ENCODE peak calls at places on chromosome 12, in seven cellular contexts. L, J, P, B, Q, K and N are unnamed samples.

GRCh38 chr12:5872745-5873144 is 72.3 kb downstream of the ANO2 start:
- DNase-seq in L (no peak), J (no peak), P (no peak), B (peak), Q (no peak), K (no peak), N (peak)

GRCh38 chr12:28958553-28959195 is 190.4 kb upstream of the FAR2 start:
- DNase-seq in L (peak), J (no peak), P (no peak), B (no peak), Q (no peak), K (peak), N (peak)

GRCh38 chr12:64675795-64676194 is 65.5 kb downstream of the RASSF3 start:
- DNase-seq in L (peak), J (no peak), P (peak), B (no peak), Q (no peak), K (peak), N (peak)

GRCh38 chr12:26633591-26634210 is 199.3 kb downstream of the ITPR2 start:
- DNase-seq in L (peak), J (peak), P (no peak), B (peak), Q (no peak), K (peak), N (peak)

GRCh38 chr12:109949089-109949488 is 47.1 kb downstream of the GIT2 start:
- DNase-seq in L (peak), J (no peak), P (peak), B (peak), Q (no peak), K (peak), N (peak)

GRCh38 chr12:62260733-62261683 is 804 bp downstream of the USP15 start:
- DNase-seq in L (peak), J (no peak), P (peak), B (no peak), Q (no peak), K (peak), N (peak)

GRCh38 chr12:62604856-62605255 is 138.2 kb downstream of the MON2 start:
- DNase-seq in L (peak), J (no peak), P (no peak), B (no peak), Q (no peak), K (peak), N (peak)

GRCh38 chr12:11958216-11959091 is 112.3 kb upstream of the BCL2L14 start:
- DNase-seq in L (peak), J (peak), P (no peak), B (peak), Q (no peak), K (peak), N (peak)

GRCh38 chr12:48814313-48815280 is 3.7 kb upstream of the CACNB3 start:
- DNase-seq in L (peak), J (no peak), P (peak), B (no peak), Q (peak), K (peak), N (peak)

GRCh38 chr12:57215668-57216013 is 953 bp upstream of the NXPH4 start:
- DNase-seq in L (peak), J (no peak), P (no peak), B (no peak), Q (no peak), K (no peak), N (no peak)

GRCh38 chr12:41514907-41515306 is 326.8 kb downstream of the PDZRN4 start:
- DNase-seq in L (no peak), J (no peak), P (no peak), B (no peak), Q (no peak), K (no peak), N (no peak)

GRCh38 chr12:76113800-76114757 is 29.6 kb upstream of the NAP1L1 start:
- DNase-seq in L (no peak), J (no peak), P (no peak), B (no peak), Q (no peak), K (no peak), N (no peak)

GRCh38 chr12:23753627-23754358 is 195.7 kb downstream of the SOX5 start:
- DNase-seq in L (no peak), J (no peak), P (no peak), B (no peak), Q (no peak), K (no peak), N (no peak)

GRCh38 chr12:101793401-101793800 is 37.4 kb downstream of the GNPTAB start:
- DNase-seq in L (peak), J (peak), P (no peak), B (peak), Q (no peak), K (peak), N (peak)

GRCh38 chr12:96099986-96100385 is 64.6 kb upstream of the LTA4H start:
- DNase-seq in L (no peak), J (no peak), P (no peak), B (no peak), Q (no peak), K (no peak), N (no peak)

GRCh38 chr12:115135800-115136211 is 451.8 kb upstream of the TBX3 start:
- DNase-seq in L (peak), J (peak), P (peak), B (peak), Q (no peak), K (peak), N (peak)

GRCh38 chr12:96198970-96199369 is 4.8 kb downstream of the ELK3 start:
- DNase-seq in L (peak), J (peak), P (no peak), B (no peak), Q (no peak), K (peak), N (peak)

GRCh38 chr12:88298761-88299242 is 156.7 kb downstream of the TMTC3 start:
- DNase-seq in L (peak), J (peak), P (no peak), B (peak), Q (no peak), K (peak), N (peak)

DNA sequence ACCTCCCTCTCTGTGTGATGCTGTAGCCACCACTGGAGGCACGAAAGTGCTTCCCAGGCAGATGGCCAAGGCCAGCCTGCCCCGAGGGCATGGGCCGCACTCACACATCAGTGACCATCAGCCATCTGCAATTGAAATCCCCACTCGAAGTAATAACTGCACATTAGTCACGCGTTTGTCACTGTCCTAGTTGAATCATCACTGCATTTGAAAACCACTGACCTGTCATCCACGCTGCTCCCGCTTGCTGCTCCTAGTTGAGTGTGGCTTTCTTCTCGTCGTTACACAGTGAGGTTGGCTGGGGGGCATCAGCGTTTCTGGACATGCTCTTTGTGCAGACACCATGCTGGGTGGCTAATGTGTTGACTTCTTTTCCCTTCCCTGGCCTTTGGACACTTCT is 176.1 kb downstream of the ADGRD1 start:
- DNase-seq in L (no peak), J (no peak), P (no peak), B (no peak), Q (peak), K (no peak), N (no peak)
- TF ChIP-seq CTCF in L (no peak), J (no peak), P (no peak), B (no peak), Q (no peak), K (no peak), N (no peak)

GRCh38 chr12:113306382-113306781 is 28.5 kb downstream of the SLC8B1 start:
- DNase-seq in L (no peak), J (no peak), P (no peak), B (no peak), Q (no peak), K (peak), N (no peak)

GRCh38 chr12:113315358-113315757 is 19.6 kb downstream of the SLC8B1 start:
- DNase-seq in L (no peak), J (no peak), P (no peak), B (no peak), Q (no peak), K (no peak), N (no peak)

GRCh38 chr12:113305281-113305856 is 29.5 kb downstream of the SLC8B1 start:
- DNase-seq in L (no peak), J (no peak), P (no peak), B (no peak), Q (no peak), K (no peak), N (no peak)

GRCh38 chr12:113314121-113314529 is 20.8 kb downstream of the SLC8B1 start:
- DNase-seq in L (no peak), J (no peak), P (no peak), B (no peak), Q (no peak), K (peak), N (no peak)

GRCh38 chr12:113310489-113310888 is 24.4 kb downstream of the SLC8B1 start:
- DNase-seq in L (no peak), J (no peak), P (no peak), B (no peak), Q (no peak), K (peak), N (no peak)
- TF ChIP-seq CTCF in L (no peak), J (no peak), P (no peak), B (no peak), Q (no peak), K (peak), N (peak)

GRCh38 chr12:32756476-32757158 is 920 bp upstream of the YARS2 start:
- DNase-seq in L (peak), J (no peak), P (no peak), B (no peak), Q (no peak), K (peak), N (no peak)

GRCh38 chr12:32757159-32757556 is 1.5 kb upstream of the YARS2 start:
- DNase-seq in L (no peak), J (no peak), P (no peak), B (no peak), Q (no peak), K (no peak), N (no peak)

GRCh38 chr12:32754101-32754500 is 1.6 kb downstream of the YARS2 start:
- DNase-seq in L (peak), J (no peak), P (no peak), B (no peak), Q (no peak), K (peak), N (no peak)

GRCh38 chr12:32755051-32755653 is 545 bp downstream of the YARS2 start:
- DNase-seq in L (peak), J (peak), P (peak), B (peak), Q (peak), K (peak), N (peak)

DNA sequence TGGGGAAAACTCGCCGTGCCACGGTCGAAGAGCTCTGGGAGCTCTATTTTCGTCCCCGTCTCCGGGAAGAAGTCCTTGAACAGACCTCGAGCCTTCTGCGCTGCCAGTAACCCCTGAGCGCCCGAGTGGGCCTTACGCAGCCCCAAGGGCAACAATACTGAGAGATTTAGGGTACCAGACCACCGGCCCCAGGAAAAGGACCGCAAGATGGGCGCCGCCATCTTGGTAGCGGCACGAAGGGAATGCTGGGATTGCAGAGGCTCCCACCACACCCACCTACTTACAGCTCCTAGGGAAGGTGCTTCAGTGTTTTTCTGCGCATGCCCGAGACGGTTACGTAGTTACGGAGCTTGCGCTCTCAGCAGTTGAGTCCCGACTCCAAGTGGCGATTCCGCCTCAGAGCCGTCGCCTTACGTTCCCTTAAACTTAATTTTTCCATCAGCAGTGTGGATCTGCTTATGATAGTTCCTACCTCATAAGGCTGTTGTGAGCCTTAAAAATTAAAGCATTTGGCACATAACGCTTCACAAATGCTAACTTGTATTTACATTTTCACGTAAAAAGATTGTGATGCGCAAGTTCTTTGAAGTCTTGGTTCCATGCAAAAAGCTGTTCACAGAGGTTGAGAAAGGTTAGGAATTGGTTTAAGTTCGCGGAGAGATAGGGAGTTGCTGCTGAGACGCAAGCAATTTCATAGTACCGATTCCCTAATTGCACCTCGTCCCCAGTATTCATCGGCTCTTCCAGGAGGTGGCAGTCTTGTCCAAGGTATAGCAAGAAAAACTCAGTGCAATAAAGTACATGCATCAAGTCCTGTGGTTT is at the start of gene YARS2:
- DNase-seq in L (peak), J (peak), P (peak), B (peak), Q (peak), K (peak), N (peak)
- TF ChIP-seq CTCF in L (peak), J (peak), P (peak), B (peak), Q (peak), K (peak), N (peak)

DNA sequence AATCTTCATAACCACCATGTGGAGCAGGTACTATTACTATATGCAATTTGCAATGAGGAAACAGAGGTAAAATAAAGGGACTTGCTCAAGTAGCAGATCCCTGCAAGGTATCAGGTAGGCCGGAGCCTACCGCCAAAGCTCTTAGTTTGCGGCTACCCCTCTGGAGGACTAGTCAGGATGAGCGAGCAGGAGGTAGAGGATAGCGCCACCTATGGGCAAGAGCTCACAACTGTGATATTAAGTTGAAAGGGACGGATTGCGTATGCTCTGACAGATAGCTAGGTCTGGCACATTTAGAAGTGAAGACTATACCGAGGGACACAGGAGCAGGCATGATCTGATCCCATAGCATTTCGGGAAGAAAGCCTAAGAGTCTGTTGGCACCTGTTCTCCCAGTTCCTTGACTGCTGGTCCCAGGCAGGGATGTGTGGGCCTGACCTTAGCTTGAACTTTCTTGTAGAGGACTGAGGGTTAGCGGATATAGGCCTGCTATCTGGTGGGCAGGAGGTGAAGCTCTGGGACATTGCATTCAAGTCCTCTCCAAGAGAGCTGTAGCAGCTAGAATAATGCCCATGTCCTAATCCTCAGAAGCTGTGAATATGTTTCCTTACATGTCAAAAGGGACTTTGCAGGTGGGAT is 48.0 kb downstream of the SLC17A8 start:
- DNase-seq in L (peak), J (no peak), P (peak), B (no peak), Q (peak), K (peak), N (peak)
- TF ChIP-seq CTCF in L (peak), J (peak), P (peak), B (peak), Q (peak), K (peak), N (peak)

DNA sequence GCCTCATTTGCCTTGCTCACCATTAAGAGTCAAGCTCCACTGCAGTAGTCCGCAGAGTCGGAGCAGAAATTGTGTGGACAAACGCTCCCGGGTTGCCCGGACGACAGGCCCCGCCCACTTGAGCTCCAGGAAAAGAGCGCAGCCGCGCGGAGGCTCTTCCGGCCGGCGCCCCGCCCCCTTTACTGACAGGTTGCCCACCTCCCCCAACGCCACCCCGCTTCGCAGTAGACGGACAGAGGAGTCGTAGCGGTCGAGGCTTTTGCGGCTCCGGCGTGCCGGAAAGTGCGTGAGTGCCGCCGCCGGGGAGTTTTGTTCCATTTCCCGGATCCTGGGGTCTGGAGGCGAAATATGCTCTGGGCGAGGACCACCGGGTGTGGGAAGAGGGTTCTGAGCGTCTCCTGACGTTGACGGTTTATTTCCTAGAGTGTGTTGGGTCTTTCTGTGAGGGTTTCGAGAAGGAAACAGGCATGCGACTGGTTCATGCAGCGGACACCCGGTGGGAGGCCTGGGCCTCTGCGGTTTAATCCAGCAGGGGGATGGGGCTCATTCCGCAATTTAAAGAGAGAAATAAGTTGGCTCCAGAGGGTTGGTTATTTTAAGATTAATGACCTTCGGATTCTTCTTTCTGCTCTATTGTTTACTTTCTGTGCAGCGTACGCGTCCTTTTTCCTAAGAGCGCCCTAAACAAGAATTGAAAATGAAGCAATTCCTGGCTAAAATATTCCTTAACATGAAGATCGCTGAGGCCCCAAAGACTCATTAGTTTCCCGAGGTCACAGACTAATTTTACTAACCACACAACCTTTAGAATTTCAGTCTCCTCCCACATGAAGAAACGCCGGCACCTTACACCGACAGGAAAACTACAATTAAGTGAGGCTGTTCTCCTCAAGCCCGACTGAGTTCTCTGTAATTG is at the start of the genes DNAI7 and ETFRF1:
- DNase-seq in L (peak), J (peak), P (peak), B (peak), Q (peak), K (peak), N (peak)
- TF ChIP-seq CTCF in L (peak), J (no peak), P (peak), B (no peak), Q (no peak), K (no peak), N (peak)

GRCh38 chr12:108099085-108099484 is 30.0 kb upstream of the WSCD2 start:
- DNase-seq in L (no peak), J (no peak), P (no peak), B (no peak), Q (no peak), K (no peak), N (no peak)
- TF ChIP-seq CTCF in L (no peak), J (no peak), P (no peak), B (no peak), Q (no peak), K (no peak), N (no peak)

GRCh38 chr12:14416658-14417057 is 51.2 kb downstream of the ATF7IP start:
- DNase-seq in L (peak), J (peak), P (peak), B (peak), Q (no peak), K (peak), N (peak)

GRCh38 chr12:14422516-14423230 is 57.2 kb downstream of the ATF7IP start:
- DNase-seq in L (no peak), J (no peak), P (no peak), B (no peak), Q (no peak), K (no peak), N (no peak)

GRCh38 chr12:14417717-14418116 is 52.2 kb downstream of the ATF7IP start:
- DNase-seq in L (peak), J (peak), P (peak), B (peak), Q (peak), K (peak), N (peak)

GRCh38 chr12:14418526-14418925 is 53.0 kb downstream of the ATF7IP start:
- DNase-seq in L (peak), J (no peak), P (no peak), B (no peak), Q (no peak), K (peak), N (no peak)
- TF ChIP-seq CTCF in L (peak), J (no peak), P (peak), B (peak), Q (peak), K (peak), N (peak)

GRCh38 chr12:108852674-108853073 is 4.7 kb downstream of the SSH1 start:
- DNase-seq in L (peak), J (no peak), P (no peak), B (no peak), Q (no peak), K (no peak), N (no peak)

GRCh38 chr12:108854055-108854452 is 3.3 kb downstream of the SSH1 start:
- DNase-seq in L (peak), J (no peak), P (no peak), B (no peak), Q (no peak), K (peak), N (peak)

GRCh38 chr12:108853426-108853825 is 4.0 kb downstream of the SSH1 start:
- DNase-seq in L (no peak), J (no peak), P (no peak), B (no peak), Q (no peak), K (no peak), N (no peak)

GRCh38 chr12:108849653-108850052 is 7.7 kb downstream of the SSH1 start:
- DNase-seq in L (no peak), J (no peak), P (no peak), B (no peak), Q (no peak), K (peak), N (no peak)

GRCh38 chr12:108850854-108851573 is 6.4 kb downstream of the SSH1 start:
- DNase-seq in L (peak), J (no peak), P (peak), B (peak), Q (peak), K (peak), N (peak)
- TF ChIP-seq CTCF in L (peak), J (peak), P (no peak), B (peak), Q (no peak), K (peak), N (peak)